ENCODE peak calls at places on chromosomes 3 and 15, in ten cellular contexts. C, Q, J, D, Z, L, B, E, U and P are unnamed samples.

GRCh38 chr3:95721938-95722337 is 1092.5 kb upstream of the EPHA6 start:
- DNase-seq in J (no peak), Z (no peak), B (no peak), U (no peak), D (no peak), E (no peak), C (peak; percentile 5), L (no peak), Q (no peak), P (no peak)

GRCh38 chr3:149902498-149903139 is 68.1 kb downstream of the PFN2 start:
- DNase-seq in Z (no peak), E (no peak), J (no peak), U (no peak), D (peak; percentile 2), L (no peak), Q (no peak), C (no peak), B (no peak), P (no peak)

GRCh38 chr3:170730071-170730812 is 139.8 kb downstream of the RPL22L1 start:
- DNase-seq in L (no peak), J (no peak), C (peak; percentile 67), E (no peak), Q (no peak), U (no peak), Z (no peak), B (no peak), D (no peak), P (no peak)

GRCh38 chr15:39438795-39439577 is 141.9 kb upstream of the THBS1 start:
- DNase-seq in Q (peak; percentile 46), L (no peak), C (peak; percentile 44), J (no peak), D (no peak), B (no peak), E (no peak), U (no peak), Z (no peak), P (no peak)

GRCh38 chr3:124248471-124249028 is 256.6 kb upstream of the ROPN1 start:
- DNase-seq in D (no peak), B (peak; percentile 70), U (no peak), J (no peak), Q (no peak), E (peak; percentile 57), Z (peak; percentile 69), C (no peak), L (no peak), P (peak; percentile 83)

GRCh38 chr3:128806588-128806987 is 72.8 kb upstream of the ACAD9 start:
- DNase-seq in U (no peak), E (no peak), Z (no peak), D (peak; percentile 48), C (no peak), Q (no peak), B (no peak), L (no peak), J (no peak), P (no peak)

GRCh38 chr3:152595975-152596832 is 238.7 kb upstream of the P2RY1 start:
- DNase-seq in Q (no peak), D (peak; percentile 71), Z (peak; percentile 71), U (no peak), B (peak; percentile 72), E (peak; percentile 51), C (peak; percentile 65), J (peak; percentile 88), L (no peak), P (no peak)

GRCh38 chr3:187742351-187743171 is 2.7 kb downstream of the BCL6 start:
- DNase-seq in D (peak; percentile 63), U (no peak), Z (peak; percentile 71), Q (peak; percentile 46), L (no peak), B (no peak), E (no peak), J (no peak), C (no peak), P (no peak)

GRCh38 chr15:27681038-27681437 is 418.1 kb downstream of the OCA2 start:
- DNase-seq in Q (no peak), D (no peak), Z (no peak), C (peak; percentile 51), J (no peak), U (no peak), E (no peak), L (no peak), B (no peak), P (no peak)

GRCh38 chr3:14480207-14481017 is 59.7 kb downstream of the GRIP2 start:
- DNase-seq in J (no peak), Q (peak; percentile 45), Z (peak; percentile 63), L (no peak), E (no peak), U (no peak), B (no peak), D (no peak), C (peak; percentile 85), P (peak; percentile 65)

GRCh38 chr3:135041586-135041985 is 246.5 kb downstream of the EPHB1 start:
- DNase-seq in C (no peak), D (no peak), J (no peak), B (no peak), U (no peak), Q (no peak), E (no peak), Z (no peak), L (no peak), P (no peak)
- H3K4me1 ChIP-seq in C (no peaks in the 10 kb centered on the region), D (no peaks in the 10 kb centered on the region), J (no peaks in the 10 kb centered on the region), B (no peaks in the 10 kb centered on the region), U (no peaks in the 10 kb centered on the region), Q (no peaks in the 10 kb centered on the region), E (no peaks in the 10 kb centered on the region), Z (no peaks in the 10 kb centered on the region), L (no peaks in the 10 kb centered on the region), P (no peaks in the 10 kb centered on the region)

DNA sequence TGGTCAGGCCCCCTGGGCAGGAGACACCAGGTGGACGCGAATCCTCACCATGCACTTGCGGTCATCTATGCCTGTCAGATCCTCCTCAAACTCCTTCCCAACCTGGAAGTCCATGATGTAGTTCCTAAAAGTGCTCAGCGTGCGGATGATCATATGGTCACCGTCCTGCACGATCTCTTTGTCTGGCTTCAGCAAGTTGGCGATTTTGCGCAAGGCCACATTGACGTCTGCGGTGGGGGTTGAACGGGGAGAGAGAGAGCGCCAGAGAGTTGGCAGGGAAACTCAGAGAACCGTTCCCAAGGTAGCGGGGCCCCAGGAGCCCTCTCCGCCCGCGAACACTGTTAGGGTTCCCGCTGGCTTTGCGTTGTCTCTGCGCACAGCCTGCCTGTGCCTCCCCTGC is 809 bp downstream of the RBP1 start:
- DNase-seq in U (no peak), E (peak; percentile 47), Q (no peak), D (no peak), L (no peak), J (no peak), Z (peak; percentile 30), C (peak; percentile 41), B (peak; percentile 81), P (no peak)
- H3K4me3 ChIP-seq in U (peak overlapping the region; percentile 62), E (peak overlapping the region; percentile 57), Q (peak overlapping the region; percentile 66), D (no peak overlapping the region), L (peak overlapping the region; percentile 45), J (no peak overlapping the region), Z (peak overlapping the region; percentile 71), C (peak overlapping the region; percentile 48), B (peak overlapping the region; percentile 63), P (peak overlapping the region; percentile 81)

GRCh38 chr15:41943543-41944312 is 28.6 kb downstream of the EHD4 start:
- DNase-seq in L (no peak), E (no peak), Z (no peak), J (no peak), U (no peak), B (no peak), D (no peak), C (no peak), Q (no peak), P (no peak)

GRCh38 chr15:41944313-41944940 is 27.9 kb downstream of the EHD4 start:
- DNase-seq in D (no peak), B (peak; percentile 85), C (peak; percentile 76), Q (no peak), J (no peak), L (no peak), U (peak; percentile 44), E (peak; percentile 61), Z (no peak), P (peak; percentile 84)

GRCh38 chr15:41946970-41947369 is 25.4 kb downstream of the EHD4 start:
- DNase-seq in U (no peak), D (no peak), J (no peak), L (no peak), B (no peak), Q (no peak), C (no peak), Z (peak; percentile 65), E (no peak), P (no peak)

GRCh38 chr15:41945701-41946100 is 26.7 kb downstream of the EHD4 start:
- DNase-seq in C (no peak), E (no peak), U (no peak), J (no peak), B (no peak), Q (no peak), L (no peak), Z (no peak), D (no peak), P (no peak)

DNA sequence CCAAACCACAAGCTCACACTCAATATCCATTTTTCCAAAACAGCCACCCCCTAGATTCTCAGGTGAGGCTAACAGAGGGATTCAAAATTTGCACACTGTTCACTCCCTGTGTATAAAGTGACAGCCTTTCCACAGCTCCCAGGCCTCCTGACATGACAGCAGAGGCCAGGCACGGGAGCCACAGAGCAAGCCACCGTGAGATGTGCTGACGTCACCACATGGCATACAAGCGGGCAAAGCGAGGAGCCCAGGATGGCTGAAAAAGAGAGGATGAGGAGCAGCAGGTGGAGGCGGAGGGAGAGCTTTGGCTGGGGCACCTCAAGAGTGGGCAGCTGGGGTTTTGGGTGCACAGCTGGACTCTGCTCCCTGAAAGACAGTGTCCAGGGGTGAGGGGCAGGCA is 27.1 kb downstream of the EHD4 start:
- DNase-seq in J (no peak), L (no peak), B (no peak), Q (no peak), C (no peak), D (no peak), E (no peak), Z (no peak), U (no peak), P (no peak)
- H3K4me1 ChIP-seq in J (no peaks in the 10 kb centered on the region), L (peaks cover 47% of the 10 kb centered on the region), B (no peaks in the 10 kb centered on the region), Q (peaks cover 41% of the 10 kb centered on the region), C (peaks cover 2% of the 10 kb centered on the region), D (no peaks in the 10 kb centered on the region), E (peaks cover 53% of the 10 kb centered on the region), Z (peaks cover 95% of the 10 kb centered on the region), U (peaks cover 17% of the 10 kb centered on the region), P (peaks cover 57% of the 10 kb centered on the region)

GRCh38 chr3:79517766-79518413 is 249.9 kb downstream of the ROBO1 start:
- DNase-seq in J (no peak), Q (no peak), U (peak; percentile 47), Z (no peak), L (no peak), E (no peak), C (peak; percentile 73), D (peak; percentile 1), B (no peak), P (no peak)

GRCh38 chr3:79516795-79517194 is 251.0 kb downstream of the ROBO1 start:
- DNase-seq in Q (no peak), C (no peak), E (no peak), J (no peak), Z (no peak), D (no peak), B (no peak), U (no peak), L (no peak), P (no peak)

DNA sequence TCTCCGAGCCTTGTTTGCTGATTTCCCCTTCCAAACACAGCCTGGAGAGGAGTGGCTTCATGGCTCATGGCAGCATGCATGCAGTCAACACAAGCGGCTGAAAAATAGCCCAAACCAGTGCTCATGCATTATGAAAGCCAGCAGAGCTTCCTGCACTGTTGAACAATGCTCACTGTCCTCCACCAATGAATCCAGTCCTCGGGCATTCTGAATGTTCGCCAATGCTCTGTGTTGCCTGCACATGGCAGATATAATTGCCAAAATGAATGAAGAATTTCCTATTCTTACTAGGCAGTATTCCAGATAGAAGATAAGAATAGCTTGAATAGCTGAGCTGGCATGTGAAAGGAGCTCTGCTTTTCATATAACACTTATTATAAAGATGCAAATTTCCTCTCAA is 252.7 kb downstream of the ROBO1 start:
- DNase-seq in J (no peak), Q (no peak), L (no peak), E (no peak), U (no peak), Z (no peak), C (no peak), B (no peak), D (no peak), P (no peak)
- H3K4me3 ChIP-seq in J (no peak overlapping the region), Q (no peak overlapping the region), L (no peak overlapping the region), E (no peak overlapping the region), U (no peak overlapping the region), Z (no peak overlapping the region), C (no peak overlapping the region), B (no peak overlapping the region), D (no peak overlapping the region), P (no peak overlapping the region)